ENCODE peak calls at places on chromosomes 6 and 20, in ten cellular contexts. One of them, this sample, is unnamed.

GRCh38 chr20:54618412-54618811 is 143.0 kb downstream of the DOK5 start:
- DNase-seq in RWPE1: no peak
- DNase-seq in dermis blood vessel endothelial cell: no peak
- DNase-seq in NCI-H1436: no peak
- DNase-seq in adrenal gland: no peak
- DNase-seq in activated effector memory CD4-positive, alpha-beta T cell treated with anti-CD3 and anti-CD28 coated beads, Interleukin-2, amount 50 U/mL, for 16 hours: no peak
- DNase-seq in T-cell: no peak
- DNase-seq in NCI-H2171 treated with DMSO at 0.1 percent for 48 hours: no peak
- DNase-seq in NCI-H510A treated with DMSO at 0.1 percent for 48 hours: no peak
- DNase-seq in germinal center: no peak
- DNase-seq in this sample: no peak

GRCh38 chr6:39236742-39237141 is 7.5 kb upstream of the KCNK5 start:
- DNase-seq in dermis blood vessel endothelial cell: no peak
- DNase-seq in activated effector memory CD4-positive, alpha-beta T cell treated with anti-CD3 and anti-CD28 coated beads, Interleukin-2, amount 50 U/mL, for 16 hours: no peak
- DNase-seq in RWPE1: no peak
- DNase-seq in NCI-H2171 treated with DMSO at 0.1 percent for 48 hours: no peak
- DNase-seq in adrenal gland: no peak
- DNase-seq in NCI-H1436: no peak
- DNase-seq in germinal center: no peak
- DNase-seq in NCI-H510A treated with DMSO at 0.1 percent for 48 hours: no peak
- DNase-seq in T-cell: no peak
- DNase-seq in this sample: no peak

GRCh38 chr20:13302647-13303425 is 81.8 kb downstream of the ISM1 start:
- DNase-seq in germinal center: peak
- DNase-seq in dermis blood vessel endothelial cell: peak
- DNase-seq in RWPE1: peak
- DNase-seq in NCI-H2171 treated with DMSO at 0.1 percent for 48 hours: peak
- DNase-seq in T-cell: peak
- DNase-seq in activated effector memory CD4-positive, alpha-beta T cell treated with anti-CD3 and anti-CD28 coated beads, Interleukin-2, amount 50 U/mL, for 16 hours: peak
- DNase-seq in NCI-H1436: peak
- DNase-seq in NCI-H510A treated with DMSO at 0.1 percent for 48 hours: peak
- DNase-seq in adrenal gland: no peak
- DNase-seq in this sample: peak

GRCh38 chr6:38320817-38321216 is 318.9 kb downstream of the BTBD9 start:
- DNase-seq in NCI-H1436: no peak
- DNase-seq in NCI-H2171 treated with DMSO at 0.1 percent for 48 hours: no peak
- DNase-seq in activated effector memory CD4-positive, alpha-beta T cell treated with anti-CD3 and anti-CD28 coated beads, Interleukin-2, amount 50 U/mL, for 16 hours: no peak
- DNase-seq in NCI-H510A treated with DMSO at 0.1 percent for 48 hours: no peak
- DNase-seq in dermis blood vessel endothelial cell: no peak
- DNase-seq in T-cell: no peak
- DNase-seq in adrenal gland: no peak
- DNase-seq in germinal center: no peak
- DNase-seq in RWPE1: no peak
- DNase-seq in this sample: no peak

GRCh38 chr6:126804255-126805064 is 314.0 kb upstream of the RSPO3 start:
- DNase-seq in dermis blood vessel endothelial cell: peak
- DNase-seq in T-cell: no peak
- DNase-seq in adrenal gland: peak
- DNase-seq in activated effector memory CD4-positive, alpha-beta T cell treated with anti-CD3 and anti-CD28 coated beads, Interleukin-2, amount 50 U/mL, for 16 hours: no peak
- DNase-seq in germinal center: peak
- DNase-seq in NCI-H2171 treated with DMSO at 0.1 percent for 48 hours: peak
- DNase-seq in RWPE1: peak
- DNase-seq in NCI-H1436: no peak
- DNase-seq in NCI-H510A treated with DMSO at 0.1 percent for 48 hours: peak
- DNase-seq in this sample: peak

GRCh38 chr20:41617059-41617921 is 887 bp downstream of the CHD6 start:
- DNase-seq in activated effector memory CD4-positive, alpha-beta T cell treated with anti-CD3 and anti-CD28 coated beads, Interleukin-2, amount 50 U/mL, for 16 hours: peak
- DNase-seq in dermis blood vessel endothelial cell: peak
- DNase-seq in NCI-H1436: peak
- DNase-seq in T-cell: peak
- DNase-seq in RWPE1: peak
- DNase-seq in NCI-H510A treated with DMSO at 0.1 percent for 48 hours: no peak
- DNase-seq in NCI-H2171 treated with DMSO at 0.1 percent for 48 hours: peak
- DNase-seq in adrenal gland: peak
- DNase-seq in germinal center: peak
- DNase-seq in this sample: no peak

GRCh38 chr20:47113362-47114118 is 218.9 kb downstream of the EYA2 start:
- DNase-seq in NCI-H2171 treated with DMSO at 0.1 percent for 48 hours: peak
- DNase-seq in activated effector memory CD4-positive, alpha-beta T cell treated with anti-CD3 and anti-CD28 coated beads, Interleukin-2, amount 50 U/mL, for 16 hours: no peak
- DNase-seq in RWPE1: no peak
- DNase-seq in germinal center: no peak
- DNase-seq in adrenal gland: no peak
- DNase-seq in T-cell: no peak
- DNase-seq in NCI-H510A treated with DMSO at 0.1 percent for 48 hours: no peak
- DNase-seq in dermis blood vessel endothelial cell: no peak
- DNase-seq in NCI-H1436: no peak
- DNase-seq in this sample: no peak

GRCh38 chr20:54200487-54201267 is 7.2 kb upstream of the PFDN4 start:
- DNase-seq in activated effector memory CD4-positive, alpha-beta T cell treated with anti-CD3 and anti-CD28 coated beads, Interleukin-2, amount 50 U/mL, for 16 hours: no peak
- DNase-seq in germinal center: no peak
- DNase-seq in adrenal gland: no peak
- DNase-seq in NCI-H1436: no peak
- DNase-seq in NCI-H510A treated with DMSO at 0.1 percent for 48 hours: peak
- DNase-seq in dermis blood vessel endothelial cell: no peak
- DNase-seq in RWPE1: no peak
- DNase-seq in NCI-H2171 treated with DMSO at 0.1 percent for 48 hours: no peak
- DNase-seq in T-cell: no peak
- DNase-seq in this sample: no peak

GRCh38 chr6:63245420-63245819 is 34.2 kb downstream of the FKBP1C start:
- DNase-seq in dermis blood vessel endothelial cell: no peak
- DNase-seq in germinal center: no peak
- DNase-seq in T-cell: no peak
- DNase-seq in NCI-H510A treated with DMSO at 0.1 percent for 48 hours: no peak
- DNase-seq in RWPE1: no peak
- DNase-seq in adrenal gland: no peak
- DNase-seq in NCI-H1436: no peak
- DNase-seq in NCI-H2171 treated with DMSO at 0.1 percent for 48 hours: no peak
- DNase-seq in activated effector memory CD4-positive, alpha-beta T cell treated with anti-CD3 and anti-CD28 coated beads, Interleukin-2, amount 50 U/mL, for 16 hours: no peak
- DNase-seq in this sample: no peak

GRCh38 chr6:45921703-45922270 is 93.9 kb downstream of the CLIC5 start:
- DNase-seq in adrenal gland: no peak
- DNase-seq in T-cell: no peak
- DNase-seq in dermis blood vessel endothelial cell: no peak
- DNase-seq in germinal center: no peak
- DNase-seq in RWPE1: no peak
- DNase-seq in activated effector memory CD4-positive, alpha-beta T cell treated with anti-CD3 and anti-CD28 coated beads, Interleukin-2, amount 50 U/mL, for 16 hours: no peak
- DNase-seq in NCI-H1436: no peak
- DNase-seq in NCI-H2171 treated with DMSO at 0.1 percent for 48 hours: no peak
- DNase-seq in NCI-H510A treated with DMSO at 0.1 percent for 48 hours: no peak
- DNase-seq in this sample: no peak

GRCh38 chr6:125107896-125108295 is 45.7 kb upstream of the TPD52L1 start:
- DNase-seq in RWPE1: no peak
- DNase-seq in dermis blood vessel endothelial cell: no peak
- DNase-seq in activated effector memory CD4-positive, alpha-beta T cell treated with anti-CD3 and anti-CD28 coated beads, Interleukin-2, amount 50 U/mL, for 16 hours: no peak
- DNase-seq in adrenal gland: no peak
- DNase-seq in germinal center: no peak
- DNase-seq in NCI-H510A treated with DMSO at 0.1 percent for 48 hours: no peak
- DNase-seq in NCI-H1436: no peak
- DNase-seq in T-cell: no peak
- DNase-seq in NCI-H2171 treated with DMSO at 0.1 percent for 48 hours: no peak
- DNase-seq in this sample: no peak

GRCh38 chr6:45650527-45651135 is 272.9 kb upstream of the SUPT3H start:
- DNase-seq in germinal center: no peak
- DNase-seq in adrenal gland: no peak
- DNase-seq in dermis blood vessel endothelial cell: peak
- DNase-seq in NCI-H2171 treated with DMSO at 0.1 percent for 48 hours: no peak
- DNase-seq in T-cell: no peak
- DNase-seq in NCI-H510A treated with DMSO at 0.1 percent for 48 hours: no peak
- DNase-seq in NCI-H1436: no peak
- DNase-seq in activated effector memory CD4-positive, alpha-beta T cell treated with anti-CD3 and anti-CD28 coated beads, Interleukin-2, amount 50 U/mL, for 16 hours: no peak
- DNase-seq in RWPE1: peak
- DNase-seq in this sample: no peak

GRCh38 chr6:132666118-132666517 is 7.1 kb upstream of the TAAR1 start:
- DNase-seq in NCI-H1436: no peak
- DNase-seq in dermis blood vessel endothelial cell: no peak
- DNase-seq in activated effector memory CD4-positive, alpha-beta T cell treated with anti-CD3 and anti-CD28 coated beads, Interleukin-2, amount 50 U/mL, for 16 hours: no peak
- DNase-seq in RWPE1: no peak
- DNase-seq in adrenal gland: no peak
- DNase-seq in NCI-H2171 treated with DMSO at 0.1 percent for 48 hours: no peak
- DNase-seq in NCI-H510A treated with DMSO at 0.1 percent for 48 hours: no peak
- DNase-seq in T-cell: no peak
- DNase-seq in germinal center: no peak
- DNase-seq in this sample: no peak

GRCh38 chr6:109891924-109892323 is 86.2 kb upstream of the GPR6 start:
- DNase-seq in T-cell: no peak
- DNase-seq in germinal center: no peak
- DNase-seq in NCI-H510A treated with DMSO at 0.1 percent for 48 hours: no peak
- DNase-seq in adrenal gland: peak
- DNase-seq in RWPE1: no peak
- DNase-seq in NCI-H1436: no peak
- DNase-seq in dermis blood vessel endothelial cell: no peak
- DNase-seq in activated effector memory CD4-positive, alpha-beta T cell treated with anti-CD3 and anti-CD28 coated beads, Interleukin-2, amount 50 U/mL, for 16 hours: no peak
- DNase-seq in NCI-H2171 treated with DMSO at 0.1 percent for 48 hours: no peak
- DNase-seq in this sample: no peak

GRCh38 chr6:46113370-46113769 is 16.4 kb upstream of the ENPP4 start:
- DNase-seq in adrenal gland: no peak
- DNase-seq in NCI-H1436: no peak
- DNase-seq in dermis blood vessel endothelial cell: no peak
- DNase-seq in NCI-H2171 treated with DMSO at 0.1 percent for 48 hours: peak
- DNase-seq in T-cell: no peak
- DNase-seq in germinal center: no peak
- DNase-seq in activated effector memory CD4-positive, alpha-beta T cell treated with anti-CD3 and anti-CD28 coated beads, Interleukin-2, amount 50 U/mL, for 16 hours: no peak
- DNase-seq in NCI-H510A treated with DMSO at 0.1 percent for 48 hours: peak
- DNase-seq in RWPE1: peak
- DNase-seq in this sample: no peak

GRCh38 chr6:106540907-106541306 is 88.4 kb downstream of the RTN4IP1 start:
- DNase-seq in NCI-H510A treated with DMSO at 0.1 percent for 48 hours: no peak
- DNase-seq in adrenal gland: no peak
- DNase-seq in NCI-H2171 treated with DMSO at 0.1 percent for 48 hours: no peak
- DNase-seq in T-cell: no peak
- DNase-seq in dermis blood vessel endothelial cell: no peak
- DNase-seq in NCI-H1436: no peak
- DNase-seq in RWPE1: no peak
- DNase-seq in germinal center: no peak
- DNase-seq in activated effector memory CD4-positive, alpha-beta T cell treated with anti-CD3 and anti-CD28 coated beads, Interleukin-2, amount 50 U/mL, for 16 hours: no peak
- DNase-seq in this sample: no peak

GRCh38 chr6:110890288-110890687 is 15.7 kb downstream of the AMD1 start:
- DNase-seq in NCI-H2171 treated with DMSO at 0.1 percent for 48 hours: no peak
- DNase-seq in dermis blood vessel endothelial cell: no peak
- DNase-seq in germinal center: no peak
- DNase-seq in NCI-H1436: no peak
- DNase-seq in activated effector memory CD4-positive, alpha-beta T cell treated with anti-CD3 and anti-CD28 coated beads, Interleukin-2, amount 50 U/mL, for 16 hours: no peak
- DNase-seq in RWPE1: no peak
- DNase-seq in adrenal gland: no peak
- DNase-seq in T-cell: no peak
- DNase-seq in NCI-H510A treated with DMSO at 0.1 percent for 48 hours: no peak
- DNase-seq in this sample: no peak

GRCh38 chr6:26205161-26205624 is 118.0 kb downstream of the HFE start:
- DNase-seq in NCI-H510A treated with DMSO at 0.1 percent for 48 hours: peak
- DNase-seq in activated effector memory CD4-positive, alpha-beta T cell treated with anti-CD3 and anti-CD28 coated beads, Interleukin-2, amount 50 U/mL, for 16 hours: peak
- DNase-seq in NCI-H2171 treated with DMSO at 0.1 percent for 48 hours: peak
- DNase-seq in dermis blood vessel endothelial cell: peak
- DNase-seq in germinal center: peak
- DNase-seq in T-cell: peak
- DNase-seq in RWPE1: peak
- DNase-seq in NCI-H1436: peak
- DNase-seq in adrenal gland: peak
- DNase-seq in this sample: peak

GRCh38 chr6:27297857-27298730 is 14.0 kb downstream of the POM121L2 start:
- DNase-seq in germinal center: no peak
- DNase-seq in dermis blood vessel endothelial cell: peak
- DNase-seq in NCI-H1436: no peak
- DNase-seq in RWPE1: no peak
- DNase-seq in NCI-H2171 treated with DMSO at 0.1 percent for 48 hours: peak
- DNase-seq in T-cell: no peak
- DNase-seq in NCI-H510A treated with DMSO at 0.1 percent for 48 hours: no peak
- DNase-seq in adrenal gland: no peak
- DNase-seq in activated effector memory CD4-positive, alpha-beta T cell treated with anti-CD3 and anti-CD28 coated beads, Interleukin-2, amount 50 U/mL, for 16 hours: no peak
- DNase-seq in this sample: no peak

GRCh38 chr6:14645221-14645620 is 527.6 kb downstream of the CD83 start:
- DNase-seq in RWPE1: no peak
- DNase-seq in dermis blood vessel endothelial cell: no peak
- DNase-seq in NCI-H1436: no peak
- DNase-seq in germinal center: no peak
- DNase-seq in NCI-H510A treated with DMSO at 0.1 percent for 48 hours: no peak
- DNase-seq in T-cell: no peak
- DNase-seq in NCI-H2171 treated with DMSO at 0.1 percent for 48 hours: peak
- DNase-seq in activated effector memory CD4-positive, alpha-beta T cell treated with anti-CD3 and anti-CD28 coated beads, Interleukin-2, amount 50 U/mL, for 16 hours: no peak
- DNase-seq in adrenal gland: no peak
- DNase-seq in this sample: no peak

GRCh38 chr20:47334022-47334551 is 22.4 kb downstream of the ZMYND8 start:
- DNase-seq in NCI-H2171 treated with DMSO at 0.1 percent for 48 hours: no peak
- DNase-seq in dermis blood vessel endothelial cell: peak
- DNase-seq in T-cell: no peak
- DNase-seq in NCI-H510A treated with DMSO at 0.1 percent for 48 hours: no peak
- DNase-seq in adrenal gland: peak
- DNase-seq in NCI-H1436: peak
- DNase-seq in germinal center: no peak
- DNase-seq in activated effector memory CD4-positive, alpha-beta T cell treated with anti-CD3 and anti-CD28 coated beads, Interleukin-2, amount 50 U/mL, for 16 hours: no peak
- DNase-seq in RWPE1: peak
- DNase-seq in this sample: no peak

GRCh38 chr6:81832304-81832703 is 79.8 kb upstream of the TENT5A start:
- DNase-seq in activated effector memory CD4-positive, alpha-beta T cell treated with anti-CD3 and anti-CD28 coated beads, Interleukin-2, amount 50 U/mL, for 16 hours: no peak
- DNase-seq in dermis blood vessel endothelial cell: no peak
- DNase-seq in T-cell: no peak
- DNase-seq in germinal center: no peak
- DNase-seq in NCI-H2171 treated with DMSO at 0.1 percent for 48 hours: no peak
- DNase-seq in NCI-H510A treated with DMSO at 0.1 percent for 48 hours: no peak
- DNase-seq in RWPE1: no peak
- DNase-seq in NCI-H1436: no peak
- DNase-seq in adrenal gland: no peak
- DNase-seq in this sample: no peak

GRCh38 chr6:126957721-126958120 is 160.8 kb upstream of the RSPO3 start:
- DNase-seq in NCI-H2171 treated with DMSO at 0.1 percent for 48 hours: no peak
- DNase-seq in germinal center: no peak
- DNase-seq in adrenal gland: no peak
- DNase-seq in dermis blood vessel endothelial cell: no peak
- DNase-seq in activated effector memory CD4-positive, alpha-beta T cell treated with anti-CD3 and anti-CD28 coated beads, Interleukin-2, amount 50 U/mL, for 16 hours: no peak
- DNase-seq in NCI-H510A treated with DMSO at 0.1 percent for 48 hours: no peak
- DNase-seq in T-cell: no peak
- DNase-seq in RWPE1: no peak
- DNase-seq in NCI-H1436: no peak
- DNase-seq in this sample: no peak

GRCh38 chr6:100892693-100893092 is 11.6 kb upstream of the ASCC3 start:
- DNase-seq in germinal center: no peak
- DNase-seq in activated effector memory CD4-positive, alpha-beta T cell treated with anti-CD3 and anti-CD28 coated beads, Interleukin-2, amount 50 U/mL, for 16 hours: no peak
- DNase-seq in T-cell: no peak
- DNase-seq in NCI-H2171 treated with DMSO at 0.1 percent for 48 hours: no peak
- DNase-seq in adrenal gland: no peak
- DNase-seq in dermis blood vessel endothelial cell: no peak
- DNase-seq in NCI-H1436: no peak
- DNase-seq in RWPE1: no peak
- DNase-seq in NCI-H510A treated with DMSO at 0.1 percent for 48 hours: no peak
- DNase-seq in this sample: no peak